ENCODE peak calls at places on chromosomes 16 and 17, in seven cellular contexts. P is OCI-LY7, N is MM.1S, V is mammary epithelial cell, O is H1, F is endothelial cell of umbilical vein, J is PC-3. Y is an unnamed sample. For H3K79me2 and H3K4me1, the result is how much of the 10 kb centered on the place peaks cover.

GRCh38 chr17:1861391-1862010 is 31.7 kb downstream of the RPA1 start:
- DNase-seq in P (no peak), N (no peak), V (no peak), O (no peak), F (no peak), J (no peak), Y (no peak)

GRCh38 chr17:7548585-7549400 is at the start of gene TNFSF12:
- DNase-seq in P (no peak), N (no peak), V (no peak), O (peak), F (peak), J (peak), Y (peak)

GRCh38 chr17:62802531-62803205 is 5.4 kb downstream of the MARCHF10 start:
- DNase-seq in P (no peak), N (no peak), V (no peak), O (no peak), F (no peak), J (no peak), Y (no peak)

GRCh38 chr17:2138318-2138717 is 83.4 kb downstream of the HIC1 start:
- DNase-seq in P (peak), N (peak), V (no peak), O (no peak), F (no peak), J (no peak), Y (no peak)

GRCh38 chr16:10744370-10745030 is 858 bp downstream of the NUBP1 start:
- DNase-seq in P (no peak), N (peak), V (no peak), O (no peak), F (no peak), J (no peak), Y (peak)

GRCh38 chr17:32783602-32784001 is 93.3 kb downstream of the MYO1D start:
- DNase-seq in P (peak), N (peak), V (peak), O (no peak), F (peak), J (peak), Y (peak)

GRCh38 chr17:8376302-8377067 is at the start of gene KRABD2:
- DNase-seq in P (peak), N (peak), V (peak), O (peak), F (peak), J (peak), Y (peak)

GRCh38 chr17:2631211-2631610 is 37.8 kb downstream of the PAFAH1B1 start:
- DNase-seq in P (no peak), N (no peak), V (peak), O (no peak), F (no peak), J (no peak), Y (no peak)

GRCh38 chr17:30225919-30226553 is 9.5 kb downstream of the SLC6A4 start:
- DNase-seq in P (no peak), N (no peak), V (no peak), O (no peak), F (no peak), J (no peak), Y (peak)

GRCh38 chr16:86662740-86663139 is 84.4 kb downstream of the FOXL1 start:
- DNase-seq in P (no peak), N (no peak), V (no peak), O (no peak), F (no peak), J (no peak), Y (no peak)

GRCh38 chr17:60926466-60927183 is 249.0 kb downstream of the BCAS3 start:
- DNase-seq in P (no peak), N (no peak), V (peak), O (no peak), F (peak), J (peak), Y (no peak)

GRCh38 chr16:15925631-15926030 is 23.8 kb upstream of the ABCC1 start:
- DNase-seq in P (no peak), N (no peak), V (no peak), O (no peak), F (no peak), J (no peak), Y (no peak)

GRCh38 chr17:74452027-74452840 is 14.2 kb upstream of the CD300A start:
- DNase-seq in P (no peak), N (no peak), V (no peak), O (no peak), F (no peak), J (no peak), Y (no peak)

DNA sequence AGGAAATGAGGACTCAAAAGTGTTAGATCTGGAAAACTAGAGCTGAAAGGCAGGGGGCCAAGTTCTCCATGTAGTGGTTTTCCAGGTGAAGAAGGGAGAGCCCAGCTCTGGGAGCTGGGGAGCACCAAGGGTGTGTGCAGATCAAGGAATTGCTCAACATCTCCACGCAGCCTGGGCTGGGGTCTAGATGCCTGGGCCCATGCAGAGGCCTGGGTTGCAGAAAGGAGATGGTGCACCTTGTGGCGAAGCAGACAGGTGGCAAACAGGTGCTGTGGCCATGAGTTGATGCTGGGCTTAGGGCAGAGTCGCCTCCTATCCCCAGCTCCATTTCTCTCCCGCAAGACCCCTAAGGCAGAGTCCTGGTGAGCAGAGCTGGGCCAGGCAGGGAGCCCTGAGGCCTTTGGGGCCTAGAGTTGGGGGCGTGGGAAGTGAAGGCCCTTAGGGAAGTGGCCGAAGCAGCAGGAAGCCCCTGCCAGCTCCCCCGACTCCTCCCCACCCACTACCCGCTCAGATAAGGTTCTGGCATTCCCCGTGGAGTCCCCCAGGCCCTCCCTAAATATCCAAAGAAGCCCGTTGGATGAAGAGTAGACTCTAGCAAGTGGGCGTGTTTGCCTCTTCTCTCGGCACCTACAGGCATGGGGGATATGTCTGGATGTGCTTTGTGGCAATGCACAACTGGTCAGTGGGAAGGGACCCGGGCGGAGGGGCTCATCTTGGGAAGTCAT is 777 bp downstream of the FOXN1 start:
- DNase-seq in P (no peak), N (no peak), V (no peak), O (no peak), F (no peak), J (no peak), Y (no peak)
- H3K79me2 ChIP-seq in P (under half), N (under half), V (under half), O (under half), F (under half), J (under half), Y (under half)

GRCh38 chr17:17944253-17944652 is 27.9 kb downstream of the TOM1L2 start:
- DNase-seq in P (no peak), N (no peak), V (no peak), O (no peak), F (no peak), J (no peak), Y (no peak)

GRCh38 chr17:17941015-17941414 is 31.2 kb downstream of the TOM1L2 start:
- DNase-seq in P (no peak), N (no peak), V (no peak), O (no peak), F (no peak), J (no peak), Y (no peak)

GRCh38 chr17:17942846-17943245 is 29.4 kb downstream of the TOM1L2 start:
- DNase-seq in P (no peak), N (no peak), V (peak), O (no peak), F (peak), J (peak), Y (peak)

GRCh38 chr17:17944743-17945142 is 27.5 kb downstream of the TOM1L2 start:
- DNase-seq in P (no peak), N (no peak), V (no peak), O (no peak), F (no peak), J (no peak), Y (no peak)

GRCh38 chr17:17943281-17943984 is 28.8 kb downstream of the TOM1L2 start:
- DNase-seq in P (peak), N (no peak), V (no peak), O (no peak), F (no peak), J (no peak), Y (no peak)
- H3K4me1 ChIP-seq in P (under half), N (under half), V (under half), O (under half), F (under half), J (half or more), Y (half or more)

DNA sequence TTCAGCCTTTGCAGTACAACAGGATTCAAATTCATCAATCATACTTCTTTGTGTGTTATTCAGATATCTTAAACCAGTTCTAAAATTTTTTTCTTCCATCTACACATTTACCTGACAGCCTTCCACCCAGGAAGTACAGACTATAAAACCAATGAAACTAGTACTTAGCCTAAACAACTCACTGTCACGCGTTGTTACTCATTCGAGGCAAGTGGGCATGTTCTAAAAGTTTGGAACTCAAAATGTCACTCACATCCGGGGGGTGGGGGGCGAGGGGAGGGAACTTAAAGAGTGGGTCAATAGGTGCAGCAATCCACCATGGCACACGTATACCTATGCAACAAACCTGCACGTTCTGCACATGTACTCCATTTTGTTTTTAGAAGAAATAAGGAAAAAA is 90.4 kb upstream of the PLEKHM1 start:
- DNase-seq in P (no peak), N (no peak), V (no peak), O (no peak), F (no peak), J (no peak), Y (no peak)
- H3K79me2 ChIP-seq in P (half or more), N (half or more), V (under half), O (under half), F (half or more), J (half or more), Y (under half)

GRCh38 chr17:38874505-38875419 is 4.9 kb downstream of the LASP1 start:
- DNase-seq in P (no peak), N (no peak), V (no peak), O (no peak), F (no peak), J (no peak), Y (no peak)
- H3K4me1 ChIP-seq in P (half or more), N (under half), V (half or more), O (half or more), F (under half), J (under half), Y (half or more)

Y was measured in PC-9.